ENCODE peak calls at places on chromosomes 13 and 19, in four cellular contexts. T is AG04449, E is DND-41, R is nephron progenitor cell. W is an unnamed sample.
A peak's percentile ranks its signal among the peaks of the same experiment; 100 is the strongest.

GRCh38 chr13:28136916-28137315 is 1.4 kb upstream of the PAN3 start:
- DNase-seq in T (no peak), E (no peak), R (no peak), W (peak; percentile 30)

GRCh38 chr19:1283207-1283916 is 2.3 kb upstream of the EFNA2 start:
- DNase-seq in T (no peak), E (no peak), R (no peak), W (peak; percentile 26)

GRCh38 chr19:14091086-14091884 is 734 bp upstream of the SAMD1 start:
- DNase-seq in T (no peak), E (peak; percentile 75), R (peak; percentile 79), W (peak; percentile 79)

GRCh38 chr19:56111601-56112312 is 9.3 kb downstream of the ZNF787 start:
- DNase-seq in T (no peak), E (no peak), R (no peak), W (peak; percentile 80)

GRCh38 chr19:14479309-14479984 is 4.3 kb upstream of the PTGER1 start:
- DNase-seq in T (no peak), E (no peak), R (no peak), W (no peak)

GRCh38 chr19:10655457-10656312 is 1.5 kb downstream of the ILF3 start:
- DNase-seq in T (no peak), E (peak; percentile 23), R (peak; percentile 25), W (no peak)

GRCh38 chr19:4327877-4328242 is 10.8 kb downstream of the STAP2 start:
- DNase-seq in T (no peak), E (no peak), R (no peak), W (no peak)

GRCh38 chr19:30069535-30070197 is 127.6 kb downstream of the URI1 start:
- DNase-seq in T (no peak), E (no peak), R (no peak), W (no peak)

GRCh38 chr19:1133471-1133929 is 29.7 kb downstream of the GPX4 start:
- DNase-seq in T (no peak), E (peak; percentile 55), R (no peak), W (peak; percentile 88)

GRCh38 chr13:28392428-28392827 is 102.5 kb downstream of the FLT1 start:
- DNase-seq in T (no peak), E (no peak), R (no peak), W (no peak)

GRCh38 chr13:62142048-62142447 is 726.4 kb upstream of the PCDH20 start:
- DNase-seq in T (no peak), E (no peak), R (no peak), W (no peak)

GRCh38 chr13:57629391-57629804 is 2.1 kb upstream of the PCDH17 start:
- DNase-seq in T (no peak), E (no peak), R (peak; percentile 50), W (peak; percentile 5)

GRCh38 chr13:39056018-39056417 is 17.8 kb downstream of the NHLRC3 start:
- DNase-seq in T (no peak), E (no peak), R (no peak), W (no peak)

GRCh38 chr19:51181913-51182419 is 39.9 kb downstream of the SIGLEC7 start:
- DNase-seq in T (no peak), E (no peak), R (no peak), W (peak; percentile 16)

GRCh38 chr19:46035986-46036744 is 4.6 kb downstream of the IGFL4 start:
- DNase-seq in T (no peak), E (no peak), R (no peak), W (no peak)

GRCh38 chr13:83819156-83819555 is 63.1 kb downstream of the SLITRK1 start:
- DNase-seq in T (no peak), E (no peak), R (no peak), W (no peak)

GRCh38 chr13:83810136-83810535 is 72.1 kb downstream of the SLITRK1 start:
- DNase-seq in T (no peak), E (no peak), R (no peak), W (no peak)

GRCh38 chr13:83819611-83820010 is 62.7 kb downstream of the SLITRK1 start:
- DNase-seq in T (no peak), E (no peak), R (no peak), W (no peak)

GRCh38 chr13:83816081-83816480 is 66.2 kb downstream of the SLITRK1 start:
- DNase-seq in T (no peak), E (no peak), R (no peak), W (no peak)

DNA sequence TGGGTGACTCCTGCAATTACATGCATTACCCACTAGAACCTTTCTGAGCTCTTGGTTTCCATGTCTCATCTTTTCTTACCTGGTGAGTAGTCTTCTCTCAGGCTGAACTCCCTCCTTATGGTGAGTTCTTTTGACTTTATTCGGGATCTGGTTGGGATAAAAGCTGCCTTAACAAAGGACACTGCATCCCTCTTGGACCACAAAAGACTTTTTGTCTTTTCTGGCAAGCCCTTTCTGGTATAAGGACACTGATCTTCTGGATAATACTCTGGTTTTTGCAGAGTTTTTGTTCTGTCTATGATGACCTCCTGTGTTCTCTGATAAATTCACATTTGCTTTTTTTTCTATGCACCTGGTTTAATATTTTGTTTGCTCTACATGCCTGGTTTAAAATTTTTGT is 66.7 kb downstream of the SLITRK1 start:
- DNase-seq in T (no peak), E (no peak), R (no peak), W (no peak)
- TF ChIP-seq CTCF in T (no peak), E (no peak), R (no peak), W (no peak)

DNA sequence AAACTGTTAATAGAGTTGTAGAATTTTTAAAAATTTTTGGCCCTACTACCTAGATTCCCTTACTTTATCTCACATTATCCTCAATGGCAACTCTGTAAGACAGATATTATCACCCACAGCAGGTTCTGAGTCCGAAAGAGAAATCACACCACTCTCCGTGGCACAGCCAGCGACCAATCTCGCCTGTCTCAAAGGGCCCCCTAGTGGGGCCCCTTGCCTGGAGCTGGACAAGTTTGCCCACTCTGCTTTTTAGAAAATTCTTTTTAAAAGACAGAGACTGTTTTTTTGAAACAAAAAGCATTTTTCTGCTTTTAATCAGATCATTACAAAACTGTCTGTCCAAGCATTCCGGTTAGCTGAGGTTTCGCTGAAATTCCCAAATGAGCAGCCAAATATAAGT is 21.7 kb downstream of the PHF11 start:
- DNase-seq in T (no peak), E (no peak), R (peak; percentile 9), W (no peak)
- TF ChIP-seq CTCF in T (no peak), E (peak; percentile 38), R (peak; percentile 37), W (no peak)

GRCh38 chr13:21060063-21060826 is 1.1 kb downstream of the LATS2 start:
- DNase-seq in T (no peak), E (no peak), R (peak; percentile 63), W (no peak)

GRCh38 chr13:21063031-21063430 is 1.6 kb upstream of the LATS2 start:
- DNase-seq in T (no peak), E (no peak), R (no peak), W (no peak)

GRCh38 chr13:21060827-21061076 is 634 bp downstream of the LATS2 start:
- DNase-seq in T (no peak), E (no peak), R (peak; percentile 67), W (no peak)

GRCh38 chr13:21058361-21058760 is 3.0 kb downstream of the LATS2 start:
- DNase-seq in T (no peak), E (no peak), R (no peak), W (no peak)

DNA sequence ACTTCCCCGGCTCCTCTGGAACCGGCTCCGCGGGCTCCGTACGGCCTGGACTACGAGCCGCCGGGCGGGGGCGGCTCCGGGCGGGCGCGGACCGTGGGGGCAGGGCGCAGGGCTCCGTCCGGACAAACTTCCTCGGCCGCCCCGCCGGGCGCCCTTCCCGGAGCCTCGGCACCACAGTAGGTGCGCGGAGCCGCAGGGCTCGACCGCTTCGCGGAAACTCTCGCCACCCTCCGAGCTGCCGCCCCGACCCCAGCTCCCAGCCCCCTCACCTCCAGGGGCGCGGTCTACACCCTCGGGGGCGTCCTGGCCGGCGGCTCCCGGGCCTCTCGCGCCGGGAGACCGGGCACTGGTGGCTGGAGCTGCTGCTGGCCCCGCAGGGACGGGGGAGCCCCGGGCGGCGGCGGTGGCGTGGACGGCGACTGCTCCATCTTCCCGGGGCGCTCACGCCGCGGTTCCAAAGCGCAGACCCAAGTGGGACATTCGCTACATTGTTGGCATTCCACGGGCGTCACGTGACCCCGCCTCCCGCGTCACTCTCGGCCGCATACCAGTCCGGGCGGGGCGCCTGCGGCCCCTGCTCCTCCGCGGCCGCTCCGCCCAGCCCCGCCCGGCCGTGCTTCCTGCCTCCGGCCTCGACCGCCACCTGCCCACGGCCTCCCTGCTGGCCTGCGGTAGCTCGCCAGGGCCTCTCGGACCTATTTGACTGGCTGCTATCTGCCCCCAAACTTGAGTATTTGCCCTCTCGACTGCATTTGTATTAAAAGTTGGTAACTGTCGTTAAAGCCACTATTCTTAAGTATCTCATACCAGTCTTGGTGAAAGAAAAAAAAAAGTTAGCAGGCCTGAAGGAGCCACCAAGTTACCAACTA is at the start of gene LATS2:
- DNase-seq in T (peak; percentile 70), E (no peak), R (peak; percentile 98), W (peak; percentile 71)
- TF ChIP-seq CTCF in T (peak; percentile 37), E (no peak), R (no peak), W (no peak)

GRCh38 chr19:40716031-40716654 is 543 bp downstream of the COQ8B start:
- DNase-seq in T (no peak), E (peak; percentile 14), R (no peak), W (peak; percentile 93)

GRCh38 chr19:40717880-40718773 is 1.2 kb downstream of the ITPKC start:
- DNase-seq in T (no peak), E (no peak), R (no peak), W (peak; percentile 14)

GRCh38 chr19:40714519-40715299 is 2.0 kb downstream of the COQ8B start:
- DNase-seq in T (peak; percentile 61), E (peak; percentile 96), R (peak; percentile 95), W (peak; percentile 96)

GRCh38 chr19:40717325-40717879 is 490 bp downstream of the ITPKC start:
- DNase-seq in T (no peak), E (no peak), R (no peak), W (no peak)

DNA sequence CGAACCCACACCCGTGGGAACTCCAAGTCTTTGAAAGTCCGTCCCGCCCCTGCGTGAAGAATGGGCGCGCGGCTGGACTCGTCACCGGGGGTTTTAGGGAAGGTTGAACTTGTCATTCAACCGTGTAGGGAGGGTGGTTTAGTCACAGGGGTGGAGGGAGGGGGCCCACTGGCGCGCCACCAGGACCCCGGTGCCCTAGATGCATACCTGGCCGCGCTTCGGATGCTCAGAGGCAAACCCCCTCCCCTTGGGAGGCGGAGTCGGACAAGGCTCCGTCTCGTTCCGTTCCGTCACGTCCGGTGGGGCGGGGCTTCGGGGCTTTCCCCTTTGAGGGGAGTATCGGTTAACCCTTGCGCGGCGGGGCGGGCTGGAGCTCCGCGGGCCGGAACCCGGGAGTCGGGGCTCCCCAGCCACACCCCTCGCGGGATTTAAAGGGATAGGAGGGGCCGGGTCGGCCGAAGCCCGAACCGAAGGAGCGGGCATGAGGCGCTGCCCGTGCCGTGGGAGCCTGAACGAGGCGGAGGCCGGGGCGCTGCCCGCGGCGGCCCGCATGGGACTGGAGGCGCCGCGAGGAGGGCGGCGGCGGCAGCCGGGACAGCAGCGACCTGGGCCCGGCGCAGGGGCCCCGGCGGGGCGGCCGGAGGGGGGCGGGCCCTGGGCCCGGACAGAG is at the start of the genes COQ8B and ITPKC:
- DNase-seq in T (peak; percentile 83), E (peak; percentile 99), R (peak; percentile 100), W (peak; percentile 100)
- TF ChIP-seq CTCF in T (no peak), E (peak; percentile 24), R (no peak), W (no peak)

GRCh38 chr13:91922969-91923592 is 524.7 kb downstream of the GPC5 start:
- DNase-seq in T (no peak), E (no peak), R (no peak), W (no peak)
- TF ChIP-seq CTCF in T (no peak), E (no peak), R (peak; percentile 38), W (no peak)

DNA sequence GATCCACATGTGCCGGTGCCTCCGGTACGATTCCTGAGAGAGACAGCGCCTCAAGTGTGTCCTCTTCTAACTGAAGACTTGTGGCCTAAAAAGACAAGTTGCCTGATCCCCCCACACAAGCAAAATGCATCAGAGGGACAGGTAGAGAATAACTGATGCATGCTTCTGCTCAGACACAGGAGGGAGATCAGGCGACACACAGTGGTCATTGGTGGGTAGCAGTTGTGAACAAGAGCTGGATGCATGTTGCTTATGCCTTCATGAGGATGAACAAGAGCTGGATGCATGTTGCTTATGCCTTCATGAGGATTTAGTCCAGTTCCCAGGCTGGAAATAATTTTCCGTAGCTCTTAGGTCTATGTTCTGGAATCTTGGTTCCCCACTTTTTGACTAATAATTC is 505.6 kb downstream of the MYO16 start:
- DNase-seq in T (no peak), E (no peak), R (no peak), W (no peak)
- TF ChIP-seq CTCF in T (peak; percentile 3), E (no peak), R (no peak), W (no peak)